ENCODE peak calls at places on chromosomes 5 and 9, in seven cellular contexts. One of them, this sample, is unnamed.

GRCh38 chr5:129771058-129771838 is 23.4 kb downstream of the MINAR2 start:
- DNase-seq in PC-9: no peak
- DNase-seq in neuronal stem cell: peak; percentile 57
- DNase-seq in IMR-90: peak; percentile 22
- DNase-seq in GM23248: peak; percentile 68
- DNase-seq in OCI-LY7: peak; percentile 53
- DNase-seq in neural progenitor cell: peak; percentile 81
- DNase-seq in this sample: peak; percentile 48

GRCh38 chr5:146797683-146798082 is 80.9 kb downstream of the PPP2R2B start:
- DNase-seq in PC-9: no peak
- DNase-seq in neuronal stem cell: peak; percentile 64
- DNase-seq in IMR-90: no peak
- DNase-seq in GM23248: no peak
- DNase-seq in OCI-LY7: no peak
- DNase-seq in neural progenitor cell: peak; percentile 69
- DNase-seq in this sample: no peak

GRCh38 chr5:756171-756570 is 28.4 kb downstream of the ZDHHC11B start:
- DNase-seq in PC-9: no peak
- DNase-seq in neuronal stem cell: no peak
- DNase-seq in IMR-90: no peak
- DNase-seq in GM23248: no peak
- DNase-seq in OCI-LY7: no peak
- DNase-seq in neural progenitor cell: no peak
- DNase-seq in this sample: no peak

GRCh38 chr9:115988701-115989100 is 164.9 kb upstream of the PAPPA start:
- DNase-seq in PC-9: no peak
- DNase-seq in neuronal stem cell: no peak
- DNase-seq in IMR-90: peak; percentile 57
- DNase-seq in GM23248: peak; percentile 40
- DNase-seq in OCI-LY7: no peak
- DNase-seq in neural progenitor cell: no peak
- DNase-seq in this sample: peak; percentile 57

GRCh38 chr5:3905521-3905920 is 309.9 kb downstream of the IRX1 start:
- DNase-seq in PC-9: no peak
- DNase-seq in neuronal stem cell: no peak
- DNase-seq in IMR-90: no peak
- DNase-seq in GM23248: no peak
- DNase-seq in OCI-LY7: no peak
- DNase-seq in neural progenitor cell: no peak
- DNase-seq in this sample: no peak

GRCh38 chr9:120542701-120543490 is 37.1 kb downstream of the CDK5RAP2 start:
- DNase-seq in PC-9: no peak
- DNase-seq in neuronal stem cell: no peak
- DNase-seq in IMR-90: peak; percentile 13
- DNase-seq in GM23248: no peak
- DNase-seq in OCI-LY7: no peak
- DNase-seq in neural progenitor cell: no peak
- DNase-seq in this sample: no peak

GRCh38 chr5:127941646-127942045 is 141.9 kb upstream of the SLC12A2 start:
- DNase-seq in PC-9: no peak
- DNase-seq in neuronal stem cell: peak; percentile 54
- DNase-seq in IMR-90: no peak
- DNase-seq in GM23248: no peak
- DNase-seq in OCI-LY7: no peak
- DNase-seq in neural progenitor cell: peak; percentile 87
- DNase-seq in this sample: no peak

GRCh38 chr5:121164632-121165031 is 687.0 kb upstream of the FTMT start:
- DNase-seq in PC-9: no peak
- DNase-seq in neuronal stem cell: no peak
- DNase-seq in IMR-90: no peak
- DNase-seq in GM23248: no peak
- DNase-seq in OCI-LY7: no peak
- DNase-seq in neural progenitor cell: no peak
- DNase-seq in this sample: no peak

GRCh38 chr5:53201746-53202145 is 92.2 kb upstream of the MOCS2 start:
- DNase-seq in PC-9: no peak
- DNase-seq in neuronal stem cell: no peak
- DNase-seq in IMR-90: no peak
- DNase-seq in GM23248: no peak
- DNase-seq in OCI-LY7: peak; percentile 7
- DNase-seq in neural progenitor cell: no peak
- DNase-seq in this sample: no peak

GRCh38 chr9:127676636-127677035 is 30.2 kb upstream of the CFAP157 start:
- DNase-seq in PC-9: no peak
- DNase-seq in neuronal stem cell: no peak
- DNase-seq in IMR-90: peak; percentile 14
- DNase-seq in GM23248: peak; percentile 17
- DNase-seq in OCI-LY7: no peak
- DNase-seq in neural progenitor cell: no peak
- DNase-seq in this sample: no peak

GRCh38 chr5:75037106-75037505 is 15.3 kb downstream of the GCNT4 start:
- DNase-seq in PC-9: peak; percentile 99
- DNase-seq in neuronal stem cell: no peak
- DNase-seq in IMR-90: peak; percentile 93
- DNase-seq in GM23248: peak; percentile 93
- DNase-seq in OCI-LY7: no peak
- DNase-seq in neural progenitor cell: no peak
- DNase-seq in this sample: peak; percentile 99

GRCh38 chr5:112983307-112983811 is 6.8 kb downstream of the DCP2 start:
- DNase-seq in PC-9: no peak
- DNase-seq in neuronal stem cell: no peak
- DNase-seq in IMR-90: peak; percentile 31
- DNase-seq in GM23248: no peak
- DNase-seq in OCI-LY7: no peak
- DNase-seq in neural progenitor cell: no peak
- DNase-seq in this sample: no peak

GRCh38 chr9:118529210-118529609 is 825.0 kb downstream of the TLR4 start:
- DNase-seq in PC-9: no peak
- DNase-seq in neuronal stem cell: no peak
- DNase-seq in IMR-90: no peak
- DNase-seq in GM23248: peak; percentile 66
- DNase-seq in OCI-LY7: no peak
- DNase-seq in neural progenitor cell: no peak
- DNase-seq in this sample: peak; percentile 37

GRCh38 chr5:38291355-38291754 is 33.0 kb downstream of the EGFLAM start:
- DNase-seq in PC-9: no peak
- DNase-seq in neuronal stem cell: no peak
- DNase-seq in IMR-90: no peak
- DNase-seq in GM23248: no peak
- DNase-seq in OCI-LY7: no peak
- DNase-seq in neural progenitor cell: no peak
- DNase-seq in this sample: peak; percentile 69

GRCh38 chr5:6358434-6358820 is 19.9 kb downstream of the MED10 start:
- DNase-seq in PC-9: no peak
- DNase-seq in neuronal stem cell: no peak
- DNase-seq in IMR-90: no peak
- DNase-seq in GM23248: no peak
- DNase-seq in OCI-LY7: no peak
- DNase-seq in neural progenitor cell: peak; percentile 37
- DNase-seq in this sample: no peak

GRCh38 chr5:6354848-6355247 is 23.5 kb downstream of the MED10 start:
- DNase-seq in PC-9: no peak
- DNase-seq in neuronal stem cell: no peak
- DNase-seq in IMR-90: no peak
- DNase-seq in GM23248: no peak
- DNase-seq in OCI-LY7: no peak
- DNase-seq in neural progenitor cell: no peak
- DNase-seq in this sample: no peak

GRCh38 chr5:6359534-6359933 is 18.8 kb downstream of the MED10 start:
- DNase-seq in PC-9: no peak
- DNase-seq in neuronal stem cell: no peak
- DNase-seq in IMR-90: no peak
- DNase-seq in GM23248: no peak
- DNase-seq in OCI-LY7: no peak
- DNase-seq in neural progenitor cell: no peak
- DNase-seq in this sample: no peak

GRCh38 chr5:6355294-6355693 is 23.1 kb downstream of the MED10 start:
- DNase-seq in PC-9: no peak
- DNase-seq in neuronal stem cell: no peak
- DNase-seq in IMR-90: no peak
- DNase-seq in GM23248: no peak
- DNase-seq in OCI-LY7: no peak
- DNase-seq in neural progenitor cell: no peak
- DNase-seq in this sample: no peak

DNA sequence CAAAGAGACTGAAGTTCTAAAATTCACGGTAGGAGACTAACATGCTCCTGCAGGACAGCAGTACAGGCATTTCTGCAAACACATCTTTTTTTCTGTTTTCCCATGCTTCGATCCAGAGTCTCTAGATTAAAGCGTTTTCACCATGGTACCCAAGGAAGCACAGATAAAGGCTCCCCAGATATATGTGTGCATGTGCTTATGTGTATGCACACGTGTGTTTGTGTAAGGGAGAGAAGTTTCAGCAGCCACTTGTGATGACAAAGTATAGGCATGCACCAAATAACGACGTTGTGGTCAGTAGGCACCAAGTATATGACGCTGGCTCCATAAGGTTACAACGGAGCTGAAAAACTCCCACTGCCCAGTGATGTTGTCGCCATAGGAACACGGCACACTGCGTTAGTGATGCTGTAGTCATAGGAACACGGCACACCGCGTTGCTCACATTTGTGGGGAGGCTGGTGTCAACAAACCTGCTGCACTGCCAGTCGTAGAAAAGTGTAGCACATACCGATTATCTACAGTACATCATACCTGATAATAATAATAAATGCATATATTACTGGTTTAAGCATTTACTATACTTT is 21.7 kb downstream of the MED10 start:
- DNase-seq in PC-9: no peak
- DNase-seq in neuronal stem cell: no peak
- DNase-seq in IMR-90: no peak
- DNase-seq in GM23248: no peak
- DNase-seq in OCI-LY7: no peak
- DNase-seq in neural progenitor cell: no peak
- DNase-seq in this sample: no peak
- H3K27ac ChIP-seq in PC-9: no peak overlapping the region
- H3K27ac ChIP-seq in neuronal stem cell: no peak overlapping the region
- H3K27ac ChIP-seq in IMR-90: no peak overlapping the region
- H3K27ac ChIP-seq in GM23248: no peak overlapping the region
- H3K27ac ChIP-seq in OCI-LY7: no peak overlapping the region
- H3K27ac ChIP-seq in neural progenitor cell: no peak overlapping the region
- H3K27ac ChIP-seq in this sample: no peak overlapping the region

GRCh38 chr5:104352954-104353353 is 790.4 kb upstream of the NUDT12 start:
- DNase-seq in PC-9: no peak
- DNase-seq in neuronal stem cell: no peak
- DNase-seq in IMR-90: no peak
- DNase-seq in GM23248: no peak
- DNase-seq in OCI-LY7: no peak
- DNase-seq in neural progenitor cell: no peak
- DNase-seq in this sample: no peak
- H2AFZ ChIP-seq in PC-9: no peak overlapping the region
- H2AFZ ChIP-seq in neuronal stem cell: no peak overlapping the region
- H2AFZ ChIP-seq in IMR-90: no peak overlapping the region
- H2AFZ ChIP-seq in GM23248: no peak overlapping the region
- H2AFZ ChIP-seq in OCI-LY7: no peak overlapping the region
- H2AFZ ChIP-seq in neural progenitor cell: no peak overlapping the region
- H2AFZ ChIP-seq in this sample: no peak overlapping the region

GRCh38 chr5:83564069-83564749 is 92.7 kb downstream of the VCAN start:
- DNase-seq in PC-9: peak; percentile 35
- DNase-seq in neuronal stem cell: peak; percentile 21
- DNase-seq in IMR-90: peak; percentile 63
- DNase-seq in GM23248: peak; percentile 58
- DNase-seq in OCI-LY7: peak; percentile 47
- DNase-seq in neural progenitor cell: peak; percentile 50
- DNase-seq in this sample: peak; percentile 21

GRCh38 chr5:83562207-83562606 is 90.7 kb downstream of the VCAN start:
- DNase-seq in PC-9: no peak
- DNase-seq in neuronal stem cell: no peak
- DNase-seq in IMR-90: no peak
- DNase-seq in GM23248: peak; percentile 39
- DNase-seq in OCI-LY7: no peak
- DNase-seq in neural progenitor cell: no peak
- DNase-seq in this sample: no peak

GRCh38 chr5:83567741-83568530 is 96.4 kb downstream of the VCAN start:
- DNase-seq in PC-9: peak; percentile 77
- DNase-seq in neuronal stem cell: no peak
- DNase-seq in IMR-90: peak; percentile 93
- DNase-seq in GM23248: peak; percentile 91
- DNase-seq in OCI-LY7: no peak
- DNase-seq in neural progenitor cell: no peak
- DNase-seq in this sample: peak; percentile 86

GRCh38 chr5:83562817-83563557 is 91.4 kb downstream of the VCAN start:
- DNase-seq in PC-9: no peak
- DNase-seq in neuronal stem cell: no peak
- DNase-seq in IMR-90: peak; percentile 41
- DNase-seq in GM23248: peak; percentile 51
- DNase-seq in OCI-LY7: no peak
- DNase-seq in neural progenitor cell: peak; percentile 16
- DNase-seq in this sample: no peak

DNA sequence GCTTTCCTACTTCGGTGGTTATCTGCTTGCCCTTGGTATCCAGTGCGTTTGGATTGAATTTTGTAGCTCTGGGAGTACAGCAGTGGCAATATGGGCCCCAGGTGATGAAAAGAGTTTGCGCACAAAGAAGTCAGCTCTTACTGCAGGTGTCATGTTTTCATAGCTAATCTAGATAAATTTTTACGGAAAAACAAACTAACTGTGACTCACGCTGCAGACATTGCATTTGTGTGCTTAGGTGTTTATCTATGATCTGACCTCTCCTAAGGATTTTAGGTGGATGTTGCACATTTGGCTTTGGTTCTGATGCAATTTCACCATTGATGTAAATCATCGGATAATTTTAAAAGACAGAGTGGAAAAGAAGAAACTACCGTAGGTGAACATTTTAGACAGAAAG is 92.1 kb downstream of the VCAN start:
- DNase-seq in PC-9: peak; percentile 81
- DNase-seq in neuronal stem cell: no peak
- DNase-seq in IMR-90: no peak
- DNase-seq in GM23248: no peak
- DNase-seq in OCI-LY7: no peak
- DNase-seq in neural progenitor cell: no peak
- DNase-seq in this sample: no peak
- H3K27ac ChIP-seq in PC-9: peak overlapping the region; percentile 49
- H3K27ac ChIP-seq in neuronal stem cell: no peak overlapping the region
- H3K27ac ChIP-seq in IMR-90: no peak overlapping the region
- H3K27ac ChIP-seq in GM23248: no peak overlapping the region
- H3K27ac ChIP-seq in OCI-LY7: no peak overlapping the region
- H3K27ac ChIP-seq in neural progenitor cell: no peak overlapping the region
- H3K27ac ChIP-seq in this sample: no peak overlapping the region

GRCh38 chr5:73304381-73304780 is 131.4 kb downstream of the TMEM174 start:
- DNase-seq in PC-9: no peak
- DNase-seq in neuronal stem cell: no peak
- DNase-seq in IMR-90: no peak
- DNase-seq in GM23248: no peak
- DNase-seq in OCI-LY7: no peak
- DNase-seq in neural progenitor cell: no peak
- DNase-seq in this sample: no peak

GRCh38 chr5:73303139-73304079 is 130.4 kb downstream of the TMEM174 start:
- DNase-seq in PC-9: no peak
- DNase-seq in neuronal stem cell: peak; percentile 31
- DNase-seq in IMR-90: no peak
- DNase-seq in GM23248: no peak
- DNase-seq in OCI-LY7: no peak
- DNase-seq in neural progenitor cell: peak; percentile 76
- DNase-seq in this sample: no peak

GRCh38 chr5:73300520-73301207 is 127.7 kb downstream of the TMEM174 start:
- DNase-seq in PC-9: no peak
- DNase-seq in neuronal stem cell: peak; percentile 18
- DNase-seq in IMR-90: no peak
- DNase-seq in GM23248: no peak
- DNase-seq in OCI-LY7: no peak
- DNase-seq in neural progenitor cell: peak; percentile 62
- DNase-seq in this sample: no peak

GRCh38 chr5:73301208-73302088 is 128.5 kb downstream of the TMEM174 start:
- DNase-seq in PC-9: no peak
- DNase-seq in neuronal stem cell: peak; percentile 8
- DNase-seq in IMR-90: no peak
- DNase-seq in GM23248: no peak
- DNase-seq in OCI-LY7: no peak
- DNase-seq in neural progenitor cell: peak; percentile 21
- DNase-seq in this sample: no peak

GRCh38 chr5:73302797-73303138 is 129.8 kb downstream of the TMEM174 start:
- DNase-seq in PC-9: no peak
- DNase-seq in neuronal stem cell: no peak
- DNase-seq in IMR-90: no peak
- DNase-seq in GM23248: no peak
- DNase-seq in OCI-LY7: no peak
- DNase-seq in neural progenitor cell: no peak
- DNase-seq in this sample: no peak
- H2AFZ ChIP-seq in PC-9: no peak overlapping the region
- H2AFZ ChIP-seq in neuronal stem cell: no peak overlapping the region
- H2AFZ ChIP-seq in IMR-90: no peak overlapping the region
- H2AFZ ChIP-seq in GM23248: no peak overlapping the region
- H2AFZ ChIP-seq in OCI-LY7: no peak overlapping the region
- H2AFZ ChIP-seq in neural progenitor cell: no peak overlapping the region
- H2AFZ ChIP-seq in this sample: peak overlapping the region; percentile 79